ENCODE peak calls at places on chromosomes 6 and 20, in nine cellular contexts. One of them, this sample, is unnamed.

GRCh38 chr6:116508527-116508926 is 2.9 kb upstream of the CALHM5 start:
- DNase-seq in GM23338: no peak
- DNase-seq in endothelial cell of umbilical vein: no peak
- DNase-seq in MM.1S: no peak
- DNase-seq in PC-3: no peak
- DNase-seq in GM23248: no peak
- DNase-seq in neural progenitor cell: no peak
- DNase-seq in H1: no peak
- DNase-seq in GM12878: no peak
- DNase-seq in this sample: no peak

GRCh38 chr6:168420706-168421105 is 20.3 kb upstream of the SMOC2 start:
- DNase-seq in GM23338: no peak
- DNase-seq in endothelial cell of umbilical vein: no peak
- DNase-seq in MM.1S: no peak
- DNase-seq in PC-3: no peak
- DNase-seq in GM23248: no peak
- DNase-seq in neural progenitor cell: no peak
- DNase-seq in H1: no peak
- DNase-seq in GM12878: no peak
- DNase-seq in this sample: no peak

GRCh38 chr6:137033828-137034227 is 10.9 kb downstream of the IL20RA start:
- DNase-seq in GM23338: no peak
- DNase-seq in endothelial cell of umbilical vein: no peak
- DNase-seq in MM.1S: peak; percentile 89
- DNase-seq in PC-3: peak; percentile 80
- DNase-seq in GM23248: no peak
- DNase-seq in neural progenitor cell: no peak
- DNase-seq in H1: no peak
- DNase-seq in GM12878: peak; percentile 76
- DNase-seq in this sample: no peak

GRCh38 chr6:109295766-109296156 is 86.5 kb downstream of the CD164 start:
- DNase-seq in GM23338: no peak
- DNase-seq in endothelial cell of umbilical vein: no peak
- DNase-seq in MM.1S: no peak
- DNase-seq in PC-3: no peak
- DNase-seq in GM23248: no peak
- DNase-seq in neural progenitor cell: no peak
- DNase-seq in H1: no peak
- DNase-seq in GM12878: no peak
- DNase-seq in this sample: no peak

GRCh38 chr6:110039996-110040383 is 61.9 kb downstream of the GPR6 start:
- DNase-seq in GM23338: peak; percentile 66
- DNase-seq in endothelial cell of umbilical vein: peak; percentile 40
- DNase-seq in MM.1S: peak; percentile 39
- DNase-seq in PC-3: peak; percentile 59
- DNase-seq in GM23248: peak; percentile 11
- DNase-seq in neural progenitor cell: peak; percentile 36
- DNase-seq in H1: no peak
- DNase-seq in GM12878: no peak
- DNase-seq in this sample: peak; percentile 76

GRCh38 chr20:10375191-10375590 is 58.8 kb downstream of the MKKS start:
- DNase-seq in GM23338: no peak
- DNase-seq in endothelial cell of umbilical vein: no peak
- DNase-seq in MM.1S: no peak
- DNase-seq in PC-3: no peak
- DNase-seq in GM23248: no peak
- DNase-seq in neural progenitor cell: no peak
- DNase-seq in H1: no peak
- DNase-seq in GM12878: no peak
- DNase-seq in this sample: no peak

GRCh38 chr20:46157076-46157592 is 39.0 kb downstream of the CD40 start:
- DNase-seq in GM23338: no peak
- DNase-seq in endothelial cell of umbilical vein: no peak
- DNase-seq in MM.1S: no peak
- DNase-seq in PC-3: no peak
- DNase-seq in GM23248: no peak
- DNase-seq in neural progenitor cell: no peak
- DNase-seq in H1: no peak
- DNase-seq in GM12878: no peak
- DNase-seq in this sample: no peak

GRCh38 chr20:41367393-41367695 is 726 bp upstream of the EMILIN3 start:
- DNase-seq in GM23338: peak; percentile 45
- DNase-seq in endothelial cell of umbilical vein: no peak
- DNase-seq in MM.1S: no peak
- DNase-seq in PC-3: no peak
- DNase-seq in GM23248: no peak
- DNase-seq in neural progenitor cell: peak; percentile 42
- DNase-seq in H1: no peak
- DNase-seq in GM12878: no peak
- DNase-seq in this sample: no peak

GRCh38 chr6:57305112-57305511 is 12.3 kb upstream of the PRIM2 start:
- DNase-seq in GM23338: no peak
- DNase-seq in endothelial cell of umbilical vein: no peak
- DNase-seq in MM.1S: no peak
- DNase-seq in PC-3: no peak
- DNase-seq in GM23248: peak; percentile 32
- DNase-seq in neural progenitor cell: no peak
- DNase-seq in H1: no peak
- DNase-seq in GM12878: no peak
- DNase-seq in this sample: no peak

GRCh38 chr20:3160418-3160817 is 753 bp upstream of the FASTKD5 start:
- DNase-seq in GM23338: no peak
- DNase-seq in endothelial cell of umbilical vein: no peak
- DNase-seq in MM.1S: no peak
- DNase-seq in PC-3: no peak
- DNase-seq in GM23248: no peak
- DNase-seq in neural progenitor cell: no peak
- DNase-seq in H1: no peak
- DNase-seq in GM12878: no peak
- DNase-seq in this sample: no peak
- H3K27ac ChIP-seq in GM23338: no peak overlapping the region
- H3K27ac ChIP-seq in endothelial cell of umbilical vein: no peak overlapping the region
- H3K27ac ChIP-seq in MM.1S: no peak overlapping the region
- H3K27ac ChIP-seq in PC-3: no peak overlapping the region
- H3K27ac ChIP-seq in GM23248: no peak overlapping the region
- H3K27ac ChIP-seq in neural progenitor cell: no peak overlapping the region
- H3K27ac ChIP-seq in H1: no peak overlapping the region
- H3K27ac ChIP-seq in GM12878: peak overlapping the region; percentile 96
- H3K27ac ChIP-seq in this sample: no peak overlapping the region

GRCh38 chr6:154243793-154244768 is 112.5 kb downstream of the IPCEF1 start:
- DNase-seq in GM23338: no peak
- DNase-seq in endothelial cell of umbilical vein: no peak
- DNase-seq in MM.1S: no peak
- DNase-seq in PC-3: no peak
- DNase-seq in GM23248: no peak
- DNase-seq in neural progenitor cell: peak; percentile 14
- DNase-seq in H1: no peak
- DNase-seq in GM12878: no peak
- DNase-seq in this sample: no peak

GRCh38 chr6:154242617-154243357 is 113.8 kb downstream of the IPCEF1 start:
- DNase-seq in GM23338: no peak
- DNase-seq in endothelial cell of umbilical vein: no peak
- DNase-seq in MM.1S: no peak
- DNase-seq in PC-3: no peak
- DNase-seq in GM23248: no peak
- DNase-seq in neural progenitor cell: no peak
- DNase-seq in H1: no peak
- DNase-seq in GM12878: no peak
- DNase-seq in this sample: no peak

GRCh38 chr6:154241570-154241969 is 115.0 kb downstream of the IPCEF1 start:
- DNase-seq in GM23338: no peak
- DNase-seq in endothelial cell of umbilical vein: no peak
- DNase-seq in MM.1S: no peak
- DNase-seq in PC-3: no peak
- DNase-seq in GM23248: no peak
- DNase-seq in neural progenitor cell: no peak
- DNase-seq in H1: no peak
- DNase-seq in GM12878: no peak
- DNase-seq in this sample: no peak

GRCh38 chr6:154236646-154237236 is 119.9 kb downstream of the IPCEF1 start:
- DNase-seq in GM23338: no peak
- DNase-seq in endothelial cell of umbilical vein: no peak
- DNase-seq in MM.1S: no peak
- DNase-seq in PC-3: no peak
- DNase-seq in GM23248: no peak
- DNase-seq in neural progenitor cell: no peak
- DNase-seq in H1: no peak
- DNase-seq in GM12878: no peak
- DNase-seq in this sample: no peak

GRCh38 chr6:154239392-154239791 is 117.2 kb downstream of the IPCEF1 start:
- DNase-seq in GM23338: no peak
- DNase-seq in endothelial cell of umbilical vein: no peak
- DNase-seq in MM.1S: no peak
- DNase-seq in PC-3: no peak
- DNase-seq in GM23248: no peak
- DNase-seq in neural progenitor cell: no peak
- DNase-seq in H1: no peak
- DNase-seq in GM12878: no peak
- DNase-seq in this sample: no peak
- H4K20me1 ChIP-seq in GM23338: no peaks in the 10 kb centered on the region
- H4K20me1 ChIP-seq in endothelial cell of umbilical vein: no peaks in the 10 kb centered on the region
- H4K20me1 ChIP-seq in MM.1S: no peaks in the 10 kb centered on the region
- H4K20me1 ChIP-seq in PC-3: no peaks in the 10 kb centered on the region
- H4K20me1 ChIP-seq in GM23248: no peaks in the 10 kb centered on the region
- H4K20me1 ChIP-seq in neural progenitor cell: no peaks in the 10 kb centered on the region
- H4K20me1 ChIP-seq in H1: no peaks in the 10 kb centered on the region
- H4K20me1 ChIP-seq in GM12878: no peaks in the 10 kb centered on the region
- H4K20me1 ChIP-seq in this sample: no peaks in the 10 kb centered on the region

DNA sequence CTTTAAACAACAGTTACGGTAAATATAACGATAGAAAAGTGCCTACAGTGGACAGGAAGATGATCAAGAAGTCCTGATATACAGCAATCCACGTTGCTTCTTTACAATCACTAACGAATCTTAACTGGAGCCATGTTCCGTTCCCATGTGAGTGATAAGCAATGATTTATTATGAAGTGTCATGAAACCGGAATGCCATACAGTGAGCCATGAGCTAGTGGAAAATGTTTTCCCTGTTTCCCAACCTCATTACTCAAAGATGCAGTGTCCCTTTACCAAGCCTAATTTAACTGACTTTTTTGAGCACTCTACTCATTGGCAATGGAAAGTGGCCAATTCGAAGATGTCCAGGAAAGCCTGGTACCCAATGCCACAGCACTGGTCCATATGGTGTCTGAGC is 148.4 kb downstream of the ZNF217 start:
- DNase-seq in GM23338: no peak
- DNase-seq in endothelial cell of umbilical vein: no peak
- DNase-seq in MM.1S: no peak
- DNase-seq in PC-3: no peak
- DNase-seq in GM23248: peak; percentile 5
- DNase-seq in neural progenitor cell: no peak
- DNase-seq in H1: no peak
- DNase-seq in GM12878: no peak
- DNase-seq in this sample: no peak
- H3K27ac ChIP-seq in GM23338: no peak overlapping the region
- H3K27ac ChIP-seq in endothelial cell of umbilical vein: no peak overlapping the region
- H3K27ac ChIP-seq in MM.1S: no peak overlapping the region
- H3K27ac ChIP-seq in PC-3: no peak overlapping the region
- H3K27ac ChIP-seq in GM23248: no peak overlapping the region
- H3K27ac ChIP-seq in neural progenitor cell: no peak overlapping the region
- H3K27ac ChIP-seq in H1: no peak overlapping the region
- H3K27ac ChIP-seq in GM12878: no peak overlapping the region
- H3K27ac ChIP-seq in this sample: no peak overlapping the region

DNA sequence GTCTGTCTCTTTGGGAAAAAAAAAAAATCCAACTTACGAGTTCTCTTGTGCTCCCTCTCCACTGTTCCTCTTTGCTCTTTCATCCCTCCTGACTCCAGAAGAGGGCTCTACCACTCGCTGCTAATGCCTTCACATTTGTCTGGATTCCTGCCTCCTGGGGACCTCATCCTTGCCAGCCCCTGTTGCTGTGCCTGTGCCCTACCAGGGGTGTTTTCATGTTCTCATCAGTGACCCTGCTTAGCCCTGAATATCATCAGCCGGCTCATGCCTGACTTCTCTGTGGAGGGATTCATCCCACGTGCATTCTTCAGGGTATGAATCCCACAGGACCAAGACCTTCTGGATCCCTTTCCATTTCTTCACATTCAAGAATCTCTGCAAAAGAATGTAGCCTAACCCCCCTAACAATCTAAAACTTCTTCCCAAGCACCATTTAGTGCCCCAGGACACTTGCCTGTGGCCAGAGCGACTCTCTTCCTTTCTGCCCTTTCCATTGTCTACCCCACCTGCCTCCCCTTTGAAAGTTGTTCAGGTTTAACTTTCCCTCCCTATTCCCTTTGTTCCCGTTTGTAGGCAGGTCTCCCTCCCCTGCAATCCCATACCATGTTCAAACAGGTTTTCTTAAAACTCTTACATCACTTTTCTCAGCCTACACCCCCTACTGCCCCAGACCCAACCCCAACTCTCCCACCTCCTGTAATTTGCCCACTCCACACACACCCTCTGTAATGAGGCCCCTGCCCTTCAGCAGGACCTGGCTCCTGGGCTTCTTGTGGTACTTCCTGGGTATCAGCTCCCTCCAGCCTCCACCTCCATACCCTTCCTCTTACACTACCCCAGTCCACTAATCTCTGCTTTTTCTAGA is 50.2 kb downstream of the RREB1 start:
- DNase-seq in GM23338: peak; percentile 40
- DNase-seq in endothelial cell of umbilical vein: no peak
- DNase-seq in MM.1S: no peak
- DNase-seq in PC-3: no peak
- DNase-seq in GM23248: peak; percentile 77
- DNase-seq in neural progenitor cell: no peak
- DNase-seq in H1: no peak
- DNase-seq in GM12878: no peak
- DNase-seq in this sample: no peak
- H4K20me1 ChIP-seq in GM23338: no peaks in the 10 kb centered on the region
- H4K20me1 ChIP-seq in endothelial cell of umbilical vein: peaks cover 15% of the 10 kb centered on the region
- H4K20me1 ChIP-seq in MM.1S: no peaks in the 10 kb centered on the region
- H4K20me1 ChIP-seq in PC-3: peaks cover 6% of the 10 kb centered on the region
- H4K20me1 ChIP-seq in GM23248: no peaks in the 10 kb centered on the region
- H4K20me1 ChIP-seq in neural progenitor cell: peaks cover 89% of the 10 kb centered on the region
- H4K20me1 ChIP-seq in H1: no peaks in the 10 kb centered on the region
- H4K20me1 ChIP-seq in GM12878: no peaks in the 10 kb centered on the region
- H4K20me1 ChIP-seq in this sample: peaks cover 67% of the 10 kb centered on the region

DNA sequence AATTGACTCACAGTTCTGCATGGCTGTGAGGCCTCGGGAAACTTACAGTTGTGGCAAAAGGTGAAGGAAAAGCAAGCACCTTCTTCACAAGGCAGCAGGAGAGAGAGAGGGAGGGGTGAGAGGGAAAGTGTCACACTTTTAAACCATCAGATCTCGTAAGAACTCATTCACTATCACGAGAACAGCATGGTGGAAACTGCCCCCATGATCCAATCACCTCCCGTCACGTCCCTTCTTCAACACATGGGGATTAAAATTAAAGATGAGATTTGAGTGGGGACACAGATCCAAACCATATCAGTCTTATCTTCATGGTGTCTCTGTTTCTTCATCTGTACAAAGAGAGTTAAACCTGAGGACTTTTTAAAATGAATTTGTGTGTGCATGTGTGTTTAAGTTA is 13.7 kb upstream of the BTN1A1 start:
- DNase-seq in GM23338: no peak
- DNase-seq in endothelial cell of umbilical vein: no peak
- DNase-seq in MM.1S: no peak
- DNase-seq in PC-3: no peak
- DNase-seq in GM23248: no peak
- DNase-seq in neural progenitor cell: no peak
- DNase-seq in H1: no peak
- DNase-seq in GM12878: no peak
- DNase-seq in this sample: no peak
- H3K27ac ChIP-seq in GM23338: no peak overlapping the region
- H3K27ac ChIP-seq in endothelial cell of umbilical vein: no peak overlapping the region
- H3K27ac ChIP-seq in MM.1S: no peak overlapping the region
- H3K27ac ChIP-seq in PC-3: no peak overlapping the region
- H3K27ac ChIP-seq in GM23248: no peak overlapping the region
- H3K27ac ChIP-seq in neural progenitor cell: no peak overlapping the region
- H3K27ac ChIP-seq in H1: no peak overlapping the region
- H3K27ac ChIP-seq in GM12878: no peak overlapping the region
- H3K27ac ChIP-seq in this sample: no peak overlapping the region

This sample was measured in Karpas-422.